ENCODE peak calls at places on chromosome 15, in six cellular contexts. P is stomach, Q is transverse colon, R is breast epithelium, U is sigmoid colon, H is endothelial cell of umbilical vein. S is an unnamed sample.

GRCh38 chr15:92429378-92430066 is 35.8 kb downstream of the ST8SIA2 start:
- DNase-seq in U (no peak), H (peak; percentile 3), Q (no peak), R (no peak), P (no peak), S (no peak)

GRCh38 chr15:87816811-87817210 is 439.7 kb downstream of the NTRK3 start:
- DNase-seq in R (no peak), U (no peak), P (no peak), H (peak; percentile 66), Q (no peak), S (no peak)

GRCh38 chr15:92578096-92578835 is 77.3 kb downstream of the FAM174B start:
- DNase-seq in R (no peak), U (peak; percentile 15), P (no peak), Q (no peak), H (no peak), S (peak; percentile 64)

GRCh38 chr15:42273900-42274692 is 863 bp upstream of the TMEM87A start:
- DNase-seq in U (peak; percentile 83), Q (peak; percentile 82), P (peak; percentile 70), R (peak; percentile 67), H (peak; percentile 75), S (no peak)

GRCh38 chr15:55282284-55282833 is 7.3 kb downstream of the RAB27A start:
- DNase-seq in R (no peak), Q (no peak), P (no peak), U (no peak), H (peak; percentile 49), S (no peak)

GRCh38 chr15:25811481-25811906 is 51.6 kb downstream of the ATP10A start:
- DNase-seq in H (no peak), Q (no peak), U (no peak), P (no peak), R (no peak), S (no peak)

GRCh38 chr15:67106764-67107013 is 41.3 kb downstream of the SMAD3 start:
- DNase-seq in P (no peak), U (no peak), R (no peak), H (no peak), Q (no peak), S (no peak)

GRCh38 chr15:39586387-39587171 is 5.7 kb downstream of the THBS1 start:
- DNase-seq in Q (peak; percentile 28), U (no peak), P (no peak), R (no peak), H (peak; percentile 71), S (no peak)

GRCh38 chr15:27855137-27855536 is 244.0 kb downstream of the OCA2 start:
- DNase-seq in R (no peak), Q (no peak), U (no peak), H (no peak), P (no peak), S (peak; percentile 60)

GRCh38 chr15:75669191-75669878 is 21.6 kb downstream of the SNX33 start:
- DNase-seq in R (no peak), U (no peak), P (peak; percentile 45), Q (no peak), H (no peak), S (no peak)

GRCh38 chr15:69958494-69959134 is 139.1 kb downstream of the TLE3 start:
- DNase-seq in R (no peak), H (no peak), Q (no peak), U (no peak), P (no peak), S (no peak)

GRCh38 chr15:81161215-81161673 is 27.2 kb downstream of the CFAP161 start:
- DNase-seq in P (no peak), R (no peak), Q (no peak), H (no peak), U (no peak), S (no peak)

GRCh38 chr15:82805994-82806406 is at the start of gene FSD2:
- DNase-seq in Q (peak; percentile 11), R (no peak), P (no peak), H (no peak), U (no peak), S (no peak)

GRCh38 chr15:43826029-43826507 is 734 bp upstream of the WDR76 start:
- DNase-seq in H (no peak), R (no peak), Q (no peak), P (no peak), U (no peak), S (no peak)
- H3K4me3 ChIP-seq in H (no peak overlapping the region), R (peak overlapping the region; percentile 58), Q (peak overlapping the region; percentile 38), P (peak overlapping the region; percentile 59), U (no peak overlapping the region), S (peak overlapping the region; percentile 53)

GRCh38 chr15:96354731-96355560 is 24.4 kb downstream of the NR2F2 start:
- DNase-seq in H (peak; percentile 85), Q (no peak), P (no peak), U (no peak), R (no peak), S (no peak)
- TF ChIP-seq POLR2AphosphoS5 in H (no peak), Q (peak; percentile 54), P (peak; percentile 83), U (peak; percentile 39), R (no peak), S (peak; percentile 69)

GRCh38 chr15:34973512-34973911 is 4.0 kb upstream of the AQR start:
- DNase-seq in Q (no peak), P (no peak), H (no peak), U (no peak), R (no peak), S (no peak)

GRCh38 chr15:34964277-34964676 is 5.3 kb downstream of the AQR start:
- DNase-seq in P (no peak), R (no peak), U (no peak), Q (no peak), H (no peak), S (no peak)

DNA sequence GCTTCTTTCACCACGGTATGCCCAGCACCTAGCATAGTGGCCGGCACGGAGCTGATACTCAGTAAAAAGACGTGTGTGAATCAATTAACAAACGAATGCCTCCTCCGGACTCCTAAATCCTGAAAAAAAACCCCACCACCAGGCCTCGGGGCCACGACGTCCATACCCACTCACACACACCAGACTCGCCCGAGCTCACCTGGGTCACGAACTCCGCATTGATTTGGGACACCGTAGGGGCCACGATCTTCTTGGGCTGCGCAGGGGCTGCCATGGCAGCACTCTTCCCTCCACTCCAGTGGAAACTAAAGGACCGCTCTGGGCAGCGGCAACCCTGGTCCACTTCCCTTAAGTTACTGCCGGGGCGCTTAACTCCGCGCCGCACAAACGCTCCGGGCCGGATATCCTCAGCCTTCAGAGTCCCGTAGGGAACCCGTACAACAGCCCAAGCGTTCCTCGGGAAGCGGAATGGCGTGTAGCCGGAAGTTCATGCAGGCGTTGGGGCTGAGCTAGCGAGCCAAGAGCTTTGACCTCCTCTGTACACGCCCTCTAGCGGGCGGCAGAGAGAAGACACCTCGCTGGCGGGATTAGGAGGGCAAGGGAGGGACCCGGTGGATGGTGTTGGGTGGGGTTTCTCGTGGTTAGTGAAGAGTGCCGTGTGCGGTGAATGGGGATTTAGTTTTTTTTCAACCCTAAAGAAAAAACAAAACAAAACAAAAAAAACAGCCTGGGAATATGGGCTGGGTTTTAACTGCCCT is at the start of gene AQR:
- DNase-seq in H (peak; percentile 98), P (peak; percentile 96), U (peak; percentile 98), R (peak; percentile 92), Q (peak; percentile 96), S (no peak)
- TF ChIP-seq POLR2A in H (peak; percentile 83), P (no peak), U (peak; percentile 61), R (peak; percentile 43), Q (peak; percentile 84), S (peak; percentile 16)

GRCh38 chr15:50114381-50114780 is 4.7 kb downstream of the ATP8B4 start:
- DNase-seq in R (no peak), H (no peak), P (no peak), Q (no peak), U (peak; percentile 66), S (no peak)

GRCh38 chr15:50116477-50116876 is 2.6 kb downstream of the ATP8B4 start:
- DNase-seq in U (no peak), P (no peak), H (peak; percentile 6), R (no peak), Q (no peak), S (no peak)

GRCh38 chr15:50113187-50113505 is 5.9 kb downstream of the ATP8B4 start:
- DNase-seq in U (no peak), H (no peak), R (no peak), Q (no peak), P (no peak), S (no peak)

GRCh38 chr15:50119063-50119700 is at the start of gene ATP8B4:
- DNase-seq in Q (no peak), R (no peak), P (no peak), H (no peak), U (no peak), S (no peak)

GRCh38 chr15:50117628-50118027 is 1.4 kb downstream of the ATP8B4 start:
- DNase-seq in P (no peak), U (no peak), Q (no peak), R (no peak), H (no peak), S (no peak)
- H3K4me3 ChIP-seq in P (no peak overlapping the region), U (no peak overlapping the region), Q (no peak overlapping the region), R (no peak overlapping the region), H (no peak overlapping the region), S (no peak overlapping the region)

GRCh38 chr15:78369161-78369560 is 29.0 kb downstream of the CRABP1 start:
- DNase-seq in H (no peak), U (no peak), Q (no peak), R (no peak), P (no peak), S (no peak)
- TF ChIP-seq POLR2AphosphoS5 in H (no peak), U (no peak), Q (no peak), R (no peak), P (no peak), S (no peak)

GRCh38 chr15:31871887-31872281 is 158.4 kb upstream of the CHRNA7 start:
- DNase-seq in U (no peak), R (no peak), Q (no peak), P (no peak), H (no peak), S (no peak)

GRCh38 chr15:31869640-31870335 is 160.5 kb upstream of the CHRNA7 start:
- DNase-seq in P (no peak), U (no peak), R (no peak), Q (peak; percentile 24), H (no peak), S (no peak)

GRCh38 chr15:31867536-31868442 is 162.5 kb upstream of the CHRNA7 start:
- DNase-seq in P (peak; percentile 63), R (no peak), U (no peak), H (peak; percentile 48), Q (peak; percentile 64), S (no peak)

GRCh38 chr15:31871159-31871886 is 159.0 kb upstream of the CHRNA7 start:
- DNase-seq in Q (no peak), P (no peak), U (no peak), H (no peak), R (no peak), S (no peak)

DNA sequence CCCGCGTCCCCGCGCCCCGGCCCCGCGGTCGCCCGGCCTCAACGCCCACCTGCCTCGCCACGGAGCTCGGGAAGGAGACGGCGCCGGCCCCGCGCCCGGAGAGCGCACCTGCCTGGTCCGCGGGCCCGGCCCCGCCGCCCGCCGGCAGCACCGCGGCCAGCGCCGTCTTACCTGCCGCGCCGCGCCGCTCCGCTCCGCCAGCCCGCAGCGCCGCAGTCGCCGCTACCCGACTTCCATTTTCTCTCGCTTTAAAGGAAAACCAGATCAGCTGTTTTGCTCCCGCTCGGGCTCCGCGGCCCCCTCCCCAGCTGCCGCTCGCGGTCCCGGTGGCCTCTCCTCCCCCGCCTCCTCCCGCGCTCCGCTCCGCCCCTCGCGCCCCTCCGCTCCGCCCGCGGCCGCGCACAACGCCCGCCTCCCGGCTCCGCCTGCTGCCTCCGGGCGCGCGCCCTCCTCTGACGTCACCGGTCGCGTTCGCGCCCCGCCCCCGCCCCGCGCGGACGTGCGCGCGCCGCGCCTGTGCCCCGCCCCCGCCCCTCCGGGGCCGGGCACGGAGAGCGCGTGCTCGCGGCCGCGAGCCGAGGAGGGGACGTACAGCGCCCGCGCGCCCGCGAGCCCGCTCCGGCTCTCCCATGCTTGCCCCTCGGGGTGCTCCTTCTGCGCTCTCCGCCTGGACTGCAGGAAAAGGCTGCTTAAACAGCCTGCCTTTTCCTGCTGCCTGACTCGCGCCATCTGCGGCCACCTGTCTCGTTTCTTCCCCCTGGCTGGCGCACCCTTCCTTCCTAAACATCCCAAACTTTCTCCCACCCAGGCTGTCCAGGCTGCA is 159.8 kb upstream of the CHRNA7 start:
- DNase-seq in U (peak; percentile 89), H (peak; percentile 71), R (peak; percentile 63), P (peak; percentile 86), Q (peak; percentile 86), S (no peak)
- TF ChIP-seq POLR2A in U (no peak), H (no peak), R (no peak), P (no peak), Q (peak; percentile 54), S (no peak)

S was measured in vagina.